ENCODE peak calls at places on chromosome 17, in eight cellular contexts. X, G, Q, K, U, H, E and R are unnamed samples.

GRCh38 chr17:43418441-43419374 is 19.9 kb downstream of the ARL4D start:
- DNase-seq in X (peak; percentile 90), G (peak; percentile 83), Q (no peak), K (peak; percentile 85), U (peak; percentile 84), H (no peak), E (peak; percentile 96), R (peak; percentile 93)

GRCh38 chr17:51398128-51398525 is 137.8 kb downstream of the UTP18 start:
- DNase-seq in X (no peak), G (no peak), Q (no peak), K (no peak), U (no peak), H (no peak), E (no peak), R (no peak)

GRCh38 chr17:61809816-61810392 is 53.4 kb downstream of the BRIP1 start:
- DNase-seq in X (peak; percentile 82), G (peak; percentile 90), Q (no peak), K (peak; percentile 58), U (no peak), H (no peak), E (peak; percentile 68), R (peak; percentile 79)

GRCh38 chr17:78185981-78186688 is 717 bp downstream of the TK1 start:
- DNase-seq in X (no peak), G (no peak), Q (no peak), K (peak; percentile 49), U (no peak), H (no peak), E (no peak), R (no peak)

GRCh38 chr17:19660219-19660870 is 11.8 kb downstream of the ALDH3A2 start:
- DNase-seq in X (no peak), G (no peak), Q (no peak), K (no peak), U (no peak), H (no peak), E (no peak), R (peak; percentile 37)

GRCh38 chr17:63350364-63350763 is 95.7 kb downstream of the CYB561 start:
- DNase-seq in X (no peak), G (no peak), Q (no peak), K (no peak), U (no peak), H (no peak), E (no peak), R (no peak)

GRCh38 chr17:41754066-41754465 is 19.6 kb upstream of the HAP1 start:
- DNase-seq in X (no peak), G (no peak), Q (no peak), K (no peak), U (no peak), H (no peak), E (no peak), R (no peak)

GRCh38 chr17:7655541-7655840 is 4.8 kb downstream of the ATP1B2 start:
- DNase-seq in X (no peak), G (no peak), Q (no peak), K (no peak), U (no peak), H (no peak), E (no peak), R (no peak)

GRCh38 chr17:35630530-35631148 is 43.5 kb downstream of the AP2B1 start:
- DNase-seq in X (peak; percentile 49), G (no peak), Q (peak; percentile 79), K (peak; percentile 5), U (no peak), H (no peak), E (no peak), R (no peak)

GRCh38 chr17:32732900-32733299 is 144.0 kb downstream of the MYO1D start:
- DNase-seq in X (no peak), G (no peak), Q (no peak), K (no peak), U (peak; percentile 56), H (no peak), E (no peak), R (no peak)

GRCh38 chr17:65423346-65424140 is 137.9 kb downstream of the AXIN2 start:
- DNase-seq in X (no peak), G (no peak), Q (no peak), K (peak; percentile 51), U (no peak), H (no peak), E (no peak), R (no peak)

GRCh38 chr17:78664476-78665384 is 87.5 kb upstream of the DNAH17 start:
- DNase-seq in X (peak; percentile 64), G (peak; percentile 20), Q (peak; percentile 73), K (no peak), U (no peak), H (no peak), E (peak; percentile 1), R (peak; percentile 49)

GRCh38 chr17:3935825-3936355 is 19.6 kb upstream of the P2RX1 start:
- DNase-seq in X (peak; percentile 63), G (no peak), Q (peak; percentile 11), K (no peak), U (no peak), H (no peak), E (no peak), R (no peak)

GRCh38 chr17:73430848-73431247 is 119.0 kb upstream of the CDC42EP4 start:
- DNase-seq in X (peak; percentile 23), G (peak; percentile 85), Q (no peak), K (peak; percentile 27), U (no peak), H (no peak), E (peak; percentile 48), R (peak; percentile 48)

GRCh38 chr17:44263360-44263902 is 4.5 kb downstream of the SLC4A1 start:
- DNase-seq in X (no peak), G (no peak), Q (no peak), K (no peak), U (no peak), H (no peak), E (no peak), R (no peak)

GRCh38 chr17:33052856-33053255 is 61.2 kb downstream of the SPACA3 start:
- DNase-seq in X (no peak), G (no peak), Q (no peak), K (no peak), U (no peak), H (no peak), E (no peak), R (no peak)

GRCh38 chr17:31158741-31159377 is 64.1 kb downstream of the NF1 start:
- DNase-seq in X (peak; percentile 36), G (no peak), Q (peak; percentile 12), K (no peak), U (no peak), H (no peak), E (no peak), R (no peak)

GRCh38 chr17:81253358-81254131 is 14.4 kb downstream of the NDUFAF8 start:
- DNase-seq in X (peak; percentile 55), G (peak; percentile 62), Q (peak; percentile 43), K (no peak), U (no peak), H (no peak), E (peak; percentile 8), R (peak; percentile 31)

GRCh38 chr17:10812674-10813073 is 8.8 kb upstream of the TMEM238L start:
- DNase-seq in X (no peak), G (no peak), Q (no peak), K (no peak), U (no peak), H (no peak), E (no peak), R (no peak)

GRCh38 chr17:76700290-76700626 is 10.5 kb downstream of the MXRA7 start:
- DNase-seq in X (no peak), G (no peak), Q (no peak), K (no peak), U (no peak), H (no peak), E (no peak), R (no peak)

GRCh38 chr17:58991718-58992331 is 114.9 kb downstream of the TRIM37 start:
- DNase-seq in X (peak; percentile 83), G (no peak), Q (no peak), K (no peak), U (no peak), H (no peak), E (no peak), R (no peak)

GRCh38 chr17:43068570-43069367 is 43.7 kb downstream of the RND2 start:
- DNase-seq in X (peak; percentile 12), G (no peak), Q (no peak), K (no peak), U (no peak), H (no peak), E (no peak), R (no peak)